ENCODE peak calls at places on chromosomes 6 and 20, in five cellular contexts. U, I, N, S and M are unnamed samples.

GRCh38 chr6:98871057-98871456 is 36.7 kb downstream of the POU3F2 start:
- DNase-seq in U (no peak), I (peak), N (no peak), S (no peak), M (no peak)

GRCh38 chr20:44692932-44693476 is 22.2 kb upstream of the CCN5 start:
- DNase-seq in U (peak), I (peak), N (no peak), S (no peak), M (no peak)

GRCh38 chr20:20529597-20529996 is 161.7 kb downstream of the INSM1 start:
- DNase-seq in U (no peak), I (no peak), N (no peak), S (no peak), M (no peak)

GRCh38 chr6:33014841-33015634 is 5.6 kb upstream of the HLA-DOA start:
- DNase-seq in U (peak), I (peak), N (peak), S (no peak), M (peak)

GRCh38 chr20:8431538-8432434 is 299.7 kb downstream of the PLCB1 start:
- DNase-seq in U (no peak), I (no peak), N (no peak), S (no peak), M (no peak)

GRCh38 chr6:52020961-52021570 is 66.3 kb downstream of the PKHD1 start:
- DNase-seq in U (peak), I (peak), N (no peak), S (no peak), M (no peak)

GRCh38 chr6:31634969-31635575 is 14.6 kb downstream of the PRRC2A start:
- DNase-seq in U (no peak), I (no peak), N (no peak), S (no peak), M (no peak)

GRCh38 chr6:112145080-112145573 is 57.7 kb downstream of the FAM229B start:
- DNase-seq in U (no peak), I (no peak), N (no peak), S (no peak), M (no peak)

GRCh38 chr6:81562169-81562568 is 190.3 kb downstream of the TENT5A start:
- DNase-seq in U (peak), I (peak), N (no peak), S (no peak), M (no peak)

GRCh38 chr20:10560681-10561080 is 113.1 kb downstream of the JAG1 start:
- DNase-seq in U (no peak), I (no peak), N (no peak), S (no peak), M (no peak)

GRCh38 chr6:68716605-68717004 is 81.5 kb downstream of the ADGRB3 start:
- DNase-seq in U (no peak), I (no peak), N (no peak), S (no peak), M (no peak)

GRCh38 chr20:47400685-47401084 is 44.2 kb upstream of the ZMYND8 start:
- DNase-seq in U (no peak), I (peak), N (no peak), S (no peak), M (peak)

GRCh38 chr6:41182069-41183034 is 18.6 kb downstream of the TREML2 start:
- DNase-seq in U (peak), I (peak), N (peak), S (peak), M (peak)